ENCODE peak calls at places on chromosomes 6 and 20, in seven cellular contexts. One of them, this sample, is unnamed.

GRCh38 chr6:32666420-32667300 is at the start of gene HLA-DQB1:
- DNase-seq in HFF-Myc: no peak
- DNase-seq in GM23248: peak; percentile 46
- DNase-seq in AG08395: peak; percentile 19
- DNase-seq in GM13977: peak; percentile 84
- DNase-seq in CD8-positive, alpha-beta memory T cell: no peak
- DNase-seq in left ventricle myocardium inferior: no peak
- DNase-seq in this sample: no peak

GRCh38 chr20:44025756-44026155 is 111.1 kb downstream of the TOX2 start:
- DNase-seq in HFF-Myc: no peak
- DNase-seq in GM23248: no peak
- DNase-seq in AG08395: no peak
- DNase-seq in GM13977: no peak
- DNase-seq in CD8-positive, alpha-beta memory T cell: no peak
- DNase-seq in left ventricle myocardium inferior: no peak
- DNase-seq in this sample: no peak

GRCh38 chr6:84867521-84867920 is 103.1 kb upstream of the TBX18 start:
- DNase-seq in HFF-Myc: no peak
- DNase-seq in GM23248: peak; percentile 87
- DNase-seq in AG08395: peak; percentile 53
- DNase-seq in GM13977: no peak
- DNase-seq in CD8-positive, alpha-beta memory T cell: no peak
- DNase-seq in left ventricle myocardium inferior: no peak
- DNase-seq in this sample: peak; percentile 89

GRCh38 chr20:44720617-44720993 is 5.4 kb downstream of the CCN5 start:
- DNase-seq in HFF-Myc: no peak
- DNase-seq in GM23248: peak; percentile 93
- DNase-seq in AG08395: peak; percentile 83
- DNase-seq in GM13977: no peak
- DNase-seq in CD8-positive, alpha-beta memory T cell: no peak
- DNase-seq in left ventricle myocardium inferior: no peak
- DNase-seq in this sample: peak; percentile 41

GRCh38 chr20:25984933-25985332 is 288.3 kb upstream of the ZNF337 start:
- DNase-seq in HFF-Myc: peak; percentile 16
- DNase-seq in GM23248: peak; percentile 69
- DNase-seq in AG08395: no peak
- DNase-seq in GM13977: no peak
- DNase-seq in CD8-positive, alpha-beta memory T cell: peak; percentile 36
- DNase-seq in left ventricle myocardium inferior: peak; percentile 58
- DNase-seq in this sample: no peak

GRCh38 chr6:155311076-155311475 is 3.2 kb downstream of the TFB1M start:
- DNase-seq in HFF-Myc: no peak
- DNase-seq in GM23248: no peak
- DNase-seq in AG08395: no peak
- DNase-seq in GM13977: no peak
- DNase-seq in CD8-positive, alpha-beta memory T cell: no peak
- DNase-seq in left ventricle myocardium inferior: no peak
- DNase-seq in this sample: no peak

GRCh38 chr20:58661298-58662141 is 10.4 kb downstream of the STX16 start:
- DNase-seq in HFF-Myc: no peak
- DNase-seq in GM23248: no peak
- DNase-seq in AG08395: no peak
- DNase-seq in GM13977: no peak
- DNase-seq in CD8-positive, alpha-beta memory T cell: peak; percentile 24
- DNase-seq in left ventricle myocardium inferior: no peak
- DNase-seq in this sample: no peak

GRCh38 chr20:48384147-48384818 is 443.5 kb downstream of the PREX1 start:
- DNase-seq in HFF-Myc: no peak
- DNase-seq in GM23248: peak; percentile 10
- DNase-seq in AG08395: no peak
- DNase-seq in GM13977: peak; percentile 26
- DNase-seq in CD8-positive, alpha-beta memory T cell: no peak
- DNase-seq in left ventricle myocardium inferior: no peak
- DNase-seq in this sample: no peak

GRCh38 chr20:60249436-60249835 is 291.2 kb downstream of the CDH26 start:
- DNase-seq in HFF-Myc: peak; percentile 81
- DNase-seq in GM23248: peak; percentile 97
- DNase-seq in AG08395: peak; percentile 73
- DNase-seq in GM13977: no peak
- DNase-seq in CD8-positive, alpha-beta memory T cell: no peak
- DNase-seq in left ventricle myocardium inferior: no peak
- DNase-seq in this sample: peak; percentile 90

GRCh38 chr6:38212579-38212978 is 393.1 kb downstream of the ZFAND3 start:
- DNase-seq in HFF-Myc: no peak
- DNase-seq in GM23248: no peak
- DNase-seq in AG08395: no peak
- DNase-seq in GM13977: no peak
- DNase-seq in CD8-positive, alpha-beta memory T cell: no peak
- DNase-seq in left ventricle myocardium inferior: no peak
- DNase-seq in this sample: no peak

This sample was measured in HCEC 1CT.